ENCODE peak calls at places on chromosomes 13 and 19, in seven cellular contexts. A, H, U, E, Z, M and W are unnamed samples.
A peak's percentile ranks its signal among the peaks of the same experiment; 100 is the strongest.

GRCh38 chr19:56476671-56477428 is at the start of gene ZNF667:
- DNase-seq in A (peak; percentile 35), H (no peak), U (no peak), E (no peak), Z (peak; percentile 64), M (peak; percentile 67), W (no peak)

GRCh38 chr19:54158812-54159351 is 639 bp downstream of the LENG1 start:
- DNase-seq in A (no peak), H (no peak), U (no peak), E (no peak), Z (peak; percentile 31), M (no peak), W (no peak)

GRCh38 chr13:113351514-113352026 is 12.4 kb downstream of the GRTP1 start:
- DNase-seq in A (no peak), H (no peak), U (no peak), E (no peak), Z (no peak), M (no peak), W (no peak)

GRCh38 chr13:74710006-74710405 is 575.8 kb upstream of the KLF12 start:
- DNase-seq in A (no peak), H (no peak), U (no peak), E (no peak), Z (peak; percentile 4), M (no peak), W (no peak)

GRCh38 chr13:91647361-91647970 is 249.0 kb downstream of the GPC5 start:
- DNase-seq in A (no peak), H (peak; percentile 9), U (no peak), E (no peak), Z (no peak), M (no peak), W (no peak)

GRCh38 chr19:46015080-46015960 is 7.5 kb downstream of the PGLYRP1 start:
- DNase-seq in A (no peak), H (peak; percentile 54), U (peak; percentile 46), E (no peak), Z (peak; percentile 58), M (peak; percentile 56), W (peak; percentile 6)

GRCh38 chr19:35208121-35208520 is 20.4 kb downstream of the FAM187B start:
- DNase-seq in A (no peak), H (no peak), U (no peak), E (no peak), Z (no peak), M (no peak), W (no peak)

GRCh38 chr13:112838038-112838965 is 130.7 kb upstream of the MCF2L start:
- DNase-seq in A (no peak), H (no peak), U (no peak), E (peak; percentile 56), Z (no peak), M (no peak), W (no peak)

GRCh38 chr19:48696353-48697010 is 711 bp downstream of the FUT2 start:
- DNase-seq in A (no peak), H (no peak), U (no peak), E (no peak), Z (no peak), M (no peak), W (no peak)

GRCh38 chr13:74290324-74290773 is 156.1 kb upstream of the KLF12 start:
- DNase-seq in A (no peak), H (no peak), U (peak; percentile 11), E (no peak), Z (peak; percentile 97), M (peak; percentile 84), W (peak; percentile 7)

GRCh38 chr19:920051-920857 is 3.1 kb downstream of the KISS1R start:
- DNase-seq in A (no peak), H (no peak), U (peak; percentile 45), E (no peak), Z (peak; percentile 27), M (peak; percentile 71), W (no peak)

GRCh38 chr13:46622918-46623256 is 69.9 kb downstream of the LRCH1 start:
- DNase-seq in A (peak; percentile 48), H (no peak), U (no peak), E (peak; percentile 75), Z (peak; percentile 53), M (no peak), W (no peak)

GRCh38 chr19:40702337-40703012 is 12.0 kb upstream of the NUMBL start:
- DNase-seq in A (no peak), H (peak; percentile 59), U (no peak), E (no peak), Z (no peak), M (no peak), W (peak; percentile 25)

GRCh38 chr13:37109080-37109678 is 3.7 kb upstream of the CSNK1A1L start:
- DNase-seq in A (no peak), H (no peak), U (no peak), E (no peak), Z (peak; percentile 19), M (no peak), W (no peak)

GRCh38 chr13:99392806-99393135 is 85.6 kb upstream of the GPR183 start:
- DNase-seq in A (no peak), H (no peak), U (no peak), E (no peak), Z (no peak), M (no peak), W (no peak)

GRCh38 chr19:46536391-46536790 is 40.7 kb upstream of the PNMA8B start:
- DNase-seq in A (no peak), H (no peak), U (no peak), E (peak; percentile 25), Z (no peak), M (no peak), W (no peak)

GRCh38 chr19:51712461-51713081 is 11.2 kb downstream of the HAS1 start:
- DNase-seq in A (no peak), H (no peak), U (no peak), E (no peak), Z (peak; percentile 69), M (no peak), W (no peak)

GRCh38 chr19:45419396-45419795 is 4.3 kb downstream of the ERCC1 start:
- DNase-seq in A (no peak), H (no peak), U (no peak), E (no peak), Z (no peak), M (no peak), W (no peak)

GRCh38 chr13:40316301-40316700 is 350.1 kb downstream of the FOXO1 start:
- DNase-seq in A (no peak), H (no peak), U (no peak), E (no peak), Z (no peak), M (no peak), W (no peak)
- H3K27ac ChIP-seq in A (no peak overlapping the region), H (no peak overlapping the region), U (no peak overlapping the region), E (no peak overlapping the region), Z (no peak overlapping the region), M (no peak overlapping the region), W (no peak overlapping the region)

GRCh38 chr19:29674374-29675119 is 9.3 kb downstream of the PLEKHF1 start:
- DNase-seq in A (no peak), H (no peak), U (no peak), E (peak; percentile 64), Z (no peak), M (no peak), W (no peak)

GRCh38 chr19:29676586-29676985 is 11.3 kb downstream of the PLEKHF1 start:
- DNase-seq in A (peak; percentile 26), H (peak; percentile 73), U (no peak), E (peak; percentile 63), Z (no peak), M (no peak), W (no peak)

GRCh38 chr19:29677001-29677781 is 11.9 kb downstream of the PLEKHF1 start:
- DNase-seq in A (peak; percentile 19), H (no peak), U (no peak), E (peak; percentile 64), Z (no peak), M (no peak), W (no peak)

GRCh38 chr19:29675120-29675649 is 9.9 kb downstream of the PLEKHF1 start:
- DNase-seq in A (peak; percentile 27), H (no peak), U (no peak), E (peak; percentile 59), Z (no peak), M (no peak), W (no peak)

GRCh38 chr19:29675650-29676186 is 10.5 kb downstream of the PLEKHF1 start:
- DNase-seq in A (peak; percentile 87), H (no peak), U (no peak), E (peak; percentile 48), Z (no peak), M (no peak), W (no peak)
- H3K27ac ChIP-seq in A (peak overlapping the region; percentile 92), H (peak overlapping the region; percentile 90), U (peak overlapping the region; percentile 91), E (no peak overlapping the region), Z (no peak overlapping the region), M (no peak overlapping the region), W (peak overlapping the region; percentile 93)

GRCh38 chr19:38632476-38633213 is 13.7 kb downstream of the EIF3K start:
- DNase-seq in A (no peak), H (no peak), U (no peak), E (no peak), Z (no peak), M (no peak), W (no peak)

GRCh38 chr19:38639679-38640078 is 7.8 kb upstream of the ACTN4 start:
- DNase-seq in A (no peak), H (no peak), U (no peak), E (no peak), Z (no peak), M (no peak), W (no peak)

GRCh38 chr19:38638461-38638860 is 9.0 kb upstream of the ACTN4 start:
- DNase-seq in A (no peak), H (no peak), U (no peak), E (no peak), Z (peak; percentile 70), M (no peak), W (no peak)

GRCh38 chr19:38634757-38635482 is 12.5 kb upstream of the ACTN4 start:
- DNase-seq in A (peak; percentile 67), H (peak; percentile 82), U (peak; percentile 52), E (peak; percentile 84), Z (no peak), M (peak; percentile 62), W (peak; percentile 21)

DNA sequence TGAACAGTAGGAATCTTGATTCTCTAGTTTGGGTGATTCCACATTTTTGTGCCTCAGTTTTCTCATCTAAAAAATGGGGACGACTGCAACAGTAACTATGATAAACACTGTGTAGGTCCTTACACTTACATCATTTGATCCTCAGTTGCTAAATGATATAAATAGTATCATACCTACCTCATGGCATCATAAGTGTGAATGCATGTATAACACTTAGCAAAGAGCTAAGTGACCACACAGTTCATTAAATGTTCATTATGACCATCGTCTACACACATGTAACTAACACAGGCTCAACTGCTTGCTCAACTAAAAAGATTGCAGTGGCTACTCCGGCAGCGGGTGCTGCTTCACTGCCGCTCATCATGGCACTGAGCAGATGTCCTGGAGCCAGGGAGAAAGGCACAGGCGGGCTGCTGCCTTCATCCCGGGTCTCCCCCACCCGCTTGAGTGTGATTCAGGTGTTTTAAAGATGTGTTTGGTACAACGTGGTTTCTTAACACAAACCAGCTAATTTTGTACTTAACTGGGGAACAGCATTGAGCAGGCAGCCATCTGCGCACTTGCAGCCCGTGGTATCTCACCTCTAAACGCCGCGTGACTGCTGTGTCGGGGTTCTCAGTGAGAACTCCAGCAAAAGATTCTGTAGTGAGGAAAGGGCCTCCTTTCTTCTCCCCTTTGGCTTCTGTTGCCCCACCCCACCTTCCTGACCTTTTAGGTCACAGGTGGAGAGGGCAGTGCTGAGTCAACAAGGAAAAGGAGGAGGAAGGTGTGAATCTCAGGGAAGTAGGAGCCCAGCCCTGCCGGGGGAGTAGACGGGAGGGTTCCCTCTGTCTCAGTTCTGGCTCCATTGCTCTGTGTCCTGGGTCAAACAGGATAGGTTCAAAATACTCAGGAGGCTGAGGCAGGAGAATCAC is 11.7 kb upstream of the ACTN4 start:
- DNase-seq in A (no peak), H (no peak), U (no peak), E (no peak), Z (no peak), M (no peak), W (no peak)
- H3K27ac ChIP-seq in A (peak overlapping the region; percentile 17), H (peak overlapping the region; percentile 63), U (peak overlapping the region; percentile 48), E (peak overlapping the region; percentile 25), Z (no peak overlapping the region), M (peak overlapping the region; percentile 20), W (no peak overlapping the region)

GRCh38 chr19:19409235-19410030 is 4.0 kb downstream of the GATAD2A start:
- DNase-seq in A (no peak), H (no peak), U (peak; percentile 55), E (no peak), Z (peak; percentile 64), M (no peak), W (no peak)
- H3K27ac ChIP-seq in A (no peak overlapping the region), H (no peak overlapping the region), U (peak overlapping the region; percentile 37), E (no peak overlapping the region), Z (no peak overlapping the region), M (no peak overlapping the region), W (no peak overlapping the region)